ENCODE peak calls at places on chromosomes 7 and 10, in eight cellular contexts. K, U, G, L, I, O, N and H are unnamed samples.
A peak's percentile ranks its signal among the peaks of the same experiment; 100 is the strongest.

GRCh38 chr10:115093776-115094361 is 704 bp downstream of the ATRNL1 start:
- DNase-seq in O (peak; percentile 33), G (peak; percentile 41), L (no peak), I (no peak), N (no peak), K (no peak), U (no peak), H (no peak)

GRCh38 chr10:73647211-73647874 is 6.1 kb upstream of the MYOZ1 start:
- DNase-seq in U (no peak), L (no peak), O (no peak), G (peak; percentile 39), K (no peak), I (no peak), N (peak; percentile 63), H (no peak)

GRCh38 chr10:8305871-8306652 is 251.6 kb downstream of the GATA3 start:
- DNase-seq in K (peak; percentile 67), G (no peak), I (peak; percentile 17), U (no peak), O (no peak), L (no peak), N (no peak), H (no peak)

GRCh38 chr10:86258940-86259339 is 107.7 kb downstream of the GRID1 start:
- DNase-seq in L (no peak), G (no peak), K (peak; percentile 22), U (no peak), N (no peak), I (no peak), O (no peak), H (no peak)

GRCh38 chr7:155597753-155598140 is 46.7 kb upstream of the RBM33 start:
- DNase-seq in O (no peak), K (no peak), I (no peak), U (no peak), L (no peak), G (no peak), N (no peak), H (no peak)

GRCh38 chr7:155354371-155355048 is 56.8 kb downstream of the INSIG1 start:
- DNase-seq in K (no peak), U (no peak), N (no peak), O (no peak), G (no peak), L (no peak), I (no peak), H (no peak)

GRCh38 chr10:47233631-47234030 is 66.4 kb upstream of the GDF10 start:
- DNase-seq in I (no peak), O (no peak), U (no peak), N (no peak), G (no peak), K (no peak), L (no peak), H (no peak)

GRCh38 chr10:132688580-132689420 is 97.1 kb downstream of the NKX6-2 start:
- DNase-seq in U (no peak), O (no peak), G (no peak), K (no peak), L (no peak), I (no peak), N (no peak), H (no peak)

GRCh38 chr7:31134246-31135188 is 82.4 kb downstream of the ADCYAP1R1 start:
- DNase-seq in K (peak; percentile 62), N (peak; percentile 83), O (peak; percentile 67), L (peak; percentile 27), U (no peak), G (peak; percentile 43), I (peak; percentile 27), H (peak; percentile 15)

GRCh38 chr7:157444011-157444842 is 107.4 kb downstream of the DNAJB6 start:
- DNase-seq in N (no peak), K (peak; percentile 32), I (no peak), L (no peak), O (no peak), G (no peak), U (no peak), H (no peak)

GRCh38 chr7:51138121-51139085 is 178.2 kb downstream of the COBL start:
- DNase-seq in U (peak; percentile 85), K (no peak), N (no peak), G (no peak), I (no peak), L (no peak), O (no peak), H (no peak)

GRCh38 chr10:97981816-97982215 is 48.6 kb downstream of the CRTAC1 start:
- DNase-seq in L (no peak), K (no peak), O (no peak), I (no peak), U (no peak), G (no peak), N (no peak), H (no peak)

GRCh38 chr10:62426086-62426485 is 51.9 kb downstream of the ZNF365 start:
- DNase-seq in I (peak; percentile 58), K (no peak), L (no peak), U (no peak), N (no peak), O (peak; percentile 28), G (no peak), H (no peak)

GRCh38 chr10:119500138-119500795 is 42.3 kb downstream of the RGS10 start:
- DNase-seq in U (no peak), K (no peak), I (no peak), N (no peak), L (no peak), O (no peak), G (no peak), H (no peak)

GRCh38 chr10:115167716-115168115 is 74.6 kb downstream of the ATRNL1 start:
- DNase-seq in L (no peak), K (no peak), U (no peak), I (no peak), G (no peak), N (no peak), O (no peak), H (no peak)

GRCh38 chr10:113044015-113044755 is 94.1 kb downstream of the TCF7L2 start:
- DNase-seq in K (no peak), L (no peak), U (no peak), G (no peak), I (no peak), N (no peak), O (no peak), H (no peak)